ENCODE peak calls at places on chromosomes 3 and 15, in seven cellular contexts. One of them, this sample, is unnamed.

GRCh38 chr3:55592572-55592971 is 105.5 kb upstream of the WNT5A start:
- DNase-seq in HT1080: no peak
- DNase-seq in H54: no peak
- DNase-seq in GM20000: no peak
- DNase-seq in fibroblast of mammary gland: no peak
- DNase-seq in HuH-7: no peak
- DNase-seq in kidney tubule cell: no peak
- DNase-seq in this sample: no peak

GRCh38 chr3:66456711-66457173 is 44.1 kb downstream of the LRIG1 start:
- DNase-seq in HT1080: no peak
- DNase-seq in H54: no peak
- DNase-seq in GM20000: no peak
- DNase-seq in fibroblast of mammary gland: no peak
- DNase-seq in HuH-7: no peak
- DNase-seq in kidney tubule cell: no peak
- DNase-seq in this sample: no peak

GRCh38 chr15:40754574-40754882 is 526 bp downstream of the RMDN3 start:
- DNase-seq in HT1080: no peak
- DNase-seq in H54: no peak
- DNase-seq in GM20000: no peak
- DNase-seq in fibroblast of mammary gland: peak; percentile 14
- DNase-seq in HuH-7: no peak
- DNase-seq in kidney tubule cell: peak; percentile 30
- DNase-seq in this sample: no peak

GRCh38 chr3:151962371-151962770 is 88.9 kb downstream of the SUCNR1 start:
- DNase-seq in HT1080: no peak
- DNase-seq in H54: no peak
- DNase-seq in GM20000: no peak
- DNase-seq in fibroblast of mammary gland: peak; percentile 40
- DNase-seq in HuH-7: no peak
- DNase-seq in kidney tubule cell: no peak
- DNase-seq in this sample: no peak

GRCh38 chr3:157532529-157533297 is 29.5 kb upstream of the VEPH1 start:
- DNase-seq in HT1080: peak; percentile 95
- DNase-seq in H54: no peak
- DNase-seq in GM20000: peak; percentile 71
- DNase-seq in fibroblast of mammary gland: peak; percentile 92
- DNase-seq in HuH-7: peak; percentile 31
- DNase-seq in kidney tubule cell: peak; percentile 92
- DNase-seq in this sample: peak; percentile 27

GRCh38 chr15:57518779-57519410 is 72.8 kb upstream of the MYZAP start:
- DNase-seq in HT1080: no peak
- DNase-seq in H54: no peak
- DNase-seq in GM20000: no peak
- DNase-seq in fibroblast of mammary gland: no peak
- DNase-seq in HuH-7: no peak
- DNase-seq in kidney tubule cell: no peak
- DNase-seq in this sample: no peak

GRCh38 chr15:56679247-56679646 is 54.1 kb downstream of the ZNF280D start:
- DNase-seq in HT1080: no peak
- DNase-seq in H54: no peak
- DNase-seq in GM20000: no peak
- DNase-seq in fibroblast of mammary gland: no peak
- DNase-seq in HuH-7: no peak
- DNase-seq in kidney tubule cell: no peak
- DNase-seq in this sample: no peak

GRCh38 chr3:24161841-24162240 is 216.8 kb downstream of the NR1D2 start:
- DNase-seq in HT1080: no peak
- DNase-seq in H54: no peak
- DNase-seq in GM20000: no peak
- DNase-seq in fibroblast of mammary gland: no peak
- DNase-seq in HuH-7: no peak
- DNase-seq in kidney tubule cell: no peak
- DNase-seq in this sample: no peak

GRCh38 chr3:4323246-4324027 is 20.3 kb downstream of the SETMAR start:
- DNase-seq in HT1080: no peak
- DNase-seq in H54: no peak
- DNase-seq in GM20000: no peak
- DNase-seq in fibroblast of mammary gland: peak; percentile 30
- DNase-seq in HuH-7: no peak
- DNase-seq in kidney tubule cell: no peak
- DNase-seq in this sample: no peak

GRCh38 chr3:181176610-181177009 is 187.1 kb upstream of the DNAJC19 start:
- DNase-seq in HT1080: peak; percentile 68
- DNase-seq in H54: no peak
- DNase-seq in GM20000: no peak
- DNase-seq in fibroblast of mammary gland: peak; percentile 56
- DNase-seq in HuH-7: peak; percentile 10
- DNase-seq in kidney tubule cell: peak; percentile 59
- DNase-seq in this sample: no peak

GRCh38 chr3:151976211-151977050 is 103.0 kb downstream of the SUCNR1 start:
- DNase-seq in HT1080: peak; percentile 99
- DNase-seq in H54: peak; percentile 23
- DNase-seq in GM20000: no peak
- DNase-seq in fibroblast of mammary gland: peak; percentile 98
- DNase-seq in HuH-7: no peak
- DNase-seq in kidney tubule cell: peak; percentile 96
- DNase-seq in this sample: no peak

GRCh38 chr3:177448987-177449975 is 252.0 kb upstream of the TBL1XR1 start:
- DNase-seq in HT1080: peak; percentile 74
- DNase-seq in H54: no peak
- DNase-seq in GM20000: peak; percentile 61
- DNase-seq in fibroblast of mammary gland: peak; percentile 49
- DNase-seq in HuH-7: peak; percentile 46
- DNase-seq in kidney tubule cell: peak; percentile 98
- DNase-seq in this sample: no peak

GRCh38 chr3:196712514-196713413 is 587 bp downstream of the PIGX start:
- DNase-seq in HT1080: peak; percentile 49
- DNase-seq in H54: peak; percentile 41
- DNase-seq in GM20000: no peak
- DNase-seq in fibroblast of mammary gland: peak; percentile 56
- DNase-seq in HuH-7: peak; percentile 37
- DNase-seq in kidney tubule cell: peak; percentile 37
- DNase-seq in this sample: peak; percentile 60

GRCh38 chr3:3179407-3180094 is at the start of gene CRBN:
- DNase-seq in HT1080: peak; percentile 82
- DNase-seq in H54: peak; percentile 74
- DNase-seq in GM20000: peak; percentile 97
- DNase-seq in fibroblast of mammary gland: peak; percentile 74
- DNase-seq in HuH-7: peak; percentile 94
- DNase-seq in kidney tubule cell: peak; percentile 86
- DNase-seq in this sample: peak; percentile 41

GRCh38 chr15:101091080-101092017 is 160.5 kb downstream of the CHSY1 start:
- DNase-seq in HT1080: peak; percentile 72
- DNase-seq in H54: peak; percentile 45
- DNase-seq in GM20000: no peak
- DNase-seq in fibroblast of mammary gland: peak; percentile 95
- DNase-seq in HuH-7: no peak
- DNase-seq in kidney tubule cell: peak; percentile 14
- DNase-seq in this sample: no peak

GRCh38 chr3:149216195-149216869 is 5.3 kb downstream of the CP start:
- DNase-seq in HT1080: no peak
- DNase-seq in H54: no peak
- DNase-seq in GM20000: no peak
- DNase-seq in fibroblast of mammary gland: peak; percentile 5
- DNase-seq in HuH-7: no peak
- DNase-seq in kidney tubule cell: no peak
- DNase-seq in this sample: peak; percentile 8

GRCh38 chr3:43997788-43998373 is 243.8 kb upstream of the TOPAZ1 start:
- DNase-seq in HT1080: no peak
- DNase-seq in H54: no peak
- DNase-seq in GM20000: peak; percentile 41
- DNase-seq in fibroblast of mammary gland: peak; percentile 22
- DNase-seq in HuH-7: no peak
- DNase-seq in kidney tubule cell: peak; percentile 27
- DNase-seq in this sample: no peak

GRCh38 chr3:102133376-102133775 is 284.1 kb downstream of the NFKBIZ start:
- DNase-seq in HT1080: no peak
- DNase-seq in H54: no peak
- DNase-seq in GM20000: no peak
- DNase-seq in fibroblast of mammary gland: no peak
- DNase-seq in HuH-7: no peak
- DNase-seq in kidney tubule cell: no peak
- DNase-seq in this sample: no peak

GRCh38 chr3:146912233-146913015 is 307.3 kb upstream of the PLSCR5 start:
- DNase-seq in HT1080: peak; percentile 35
- DNase-seq in H54: no peak
- DNase-seq in GM20000: no peak
- DNase-seq in fibroblast of mammary gland: no peak
- DNase-seq in HuH-7: no peak
- DNase-seq in kidney tubule cell: no peak
- DNase-seq in this sample: no peak

GRCh38 chr3:184579513-184579912 is 17.9 kb downstream of the EPHB3 start:
- DNase-seq in HT1080: no peak
- DNase-seq in H54: no peak
- DNase-seq in GM20000: no peak
- DNase-seq in fibroblast of mammary gland: no peak
- DNase-seq in HuH-7: no peak
- DNase-seq in kidney tubule cell: no peak
- DNase-seq in this sample: no peak

GRCh38 chr15:27797765-27798164 is 301.4 kb downstream of the OCA2 start:
- DNase-seq in HT1080: no peak
- DNase-seq in H54: no peak
- DNase-seq in GM20000: no peak
- DNase-seq in fibroblast of mammary gland: no peak
- DNase-seq in HuH-7: no peak
- DNase-seq in kidney tubule cell: no peak
- DNase-seq in this sample: peak; percentile 83

GRCh38 chr15:73493936-73494335 is 51.0 kb downstream of the REC114 start:
- DNase-seq in HT1080: no peak
- DNase-seq in H54: no peak
- DNase-seq in GM20000: no peak
- DNase-seq in fibroblast of mammary gland: no peak
- DNase-seq in HuH-7: no peak
- DNase-seq in kidney tubule cell: peak; percentile 2
- DNase-seq in this sample: no peak

GRCh38 chr3:51257865-51258264 is 127.2 kb upstream of the MANF start:
- DNase-seq in HT1080: no peak
- DNase-seq in H54: no peak
- DNase-seq in GM20000: no peak
- DNase-seq in fibroblast of mammary gland: no peak
- DNase-seq in HuH-7: no peak
- DNase-seq in kidney tubule cell: no peak
- DNase-seq in this sample: no peak

GRCh38 chr3:61451841-61452240 is 109.5 kb upstream of the PTPRG start:
- DNase-seq in HT1080: peak; percentile 45
- DNase-seq in H54: no peak
- DNase-seq in GM20000: no peak
- DNase-seq in fibroblast of mammary gland: peak; percentile 66
- DNase-seq in HuH-7: no peak
- DNase-seq in kidney tubule cell: peak; percentile 81
- DNase-seq in this sample: no peak

GRCh38 chr3:12229144-12229871 is 59.6 kb upstream of the PPARG start:
- DNase-seq in HT1080: no peak
- DNase-seq in H54: no peak
- DNase-seq in GM20000: no peak
- DNase-seq in fibroblast of mammary gland: no peak
- DNase-seq in HuH-7: no peak
- DNase-seq in kidney tubule cell: no peak
- DNase-seq in this sample: no peak

This sample was measured in DMS79 treated with DMSO at 0.1 percent for 48 hours.